ENCODE peak calls at places on chromosome 19, in four cellular contexts. P is HCT116, H is SK-N-SH, J is HepG2. C is an unnamed sample.

GRCh38 chr19:1069009-1069779 is 2.2 kb downstream of the ARHGAP45 start:
- DNase-seq in P (no peak), J (no peak), H (no peak), C (no peak)

GRCh38 chr19:9584073-9584833 is at the start of gene ZNF121:
- DNase-seq in H (peak; percentile 87), P (peak; percentile 77), J (peak; percentile 77), C (peak; percentile 88)

GRCh38 chr19:51320258-51320657 is 8.8 kb downstream of the IGLON5 start:
- DNase-seq in H (peak; percentile 87), J (no peak), P (no peak), C (no peak)

GRCh38 chr19:29841559-29842367 is 30.0 kb downstream of the CCNE1 start:
- DNase-seq in H (peak; percentile 56), J (peak; percentile 91), P (peak; percentile 78), C (no peak)

GRCh38 chr19:5697890-5698634 is 8.0 kb downstream of the RPL36 start:
- DNase-seq in J (no peak), H (peak; percentile 58), P (no peak), C (no peak)

GRCh38 chr19:44512326-44513298 is 12.3 kb upstream of the ZNF180 start:
- DNase-seq in J (peak; percentile 36), H (peak; percentile 61), P (peak; percentile 24), C (peak; percentile 78)

GRCh38 chr19:13613447-13613846 is 107.2 kb upstream of the CACNA1A start:
- DNase-seq in P (no peak), J (no peak), H (no peak), C (no peak)

GRCh38 chr19:46321653-46322052 is 24.8 kb downstream of the HIF3A start:
- DNase-seq in P (no peak), H (no peak), J (no peak), C (no peak)

GRCh38 chr19:10852098-10852800 is 4.0 kb downstream of the C19orf38 start:
- DNase-seq in P (no peak), J (peak; percentile 63), H (no peak), C (no peak)

GRCh38 chr19:290539-291521 is at the start of gene PLPP2:
- DNase-seq in J (no peak), H (peak; percentile 76), P (no peak), C (peak; percentile 48)

GRCh38 chr19:862529-863304 is 3.3 kb downstream of the CFD start:
- DNase-seq in J (no peak), P (no peak), H (peak; percentile 91), C (peak; percentile 82)

GRCh38 chr19:31290926-31291590 is 58.2 kb downstream of the TSHZ3 start:
- DNase-seq in P (no peak), J (no peak), H (no peak), C (no peak)

GRCh38 chr19:28706693-28707092 is 506.3 kb downstream of the UQCRFS1 start:
- DNase-seq in J (no peak), H (no peak), P (no peak), C (no peak)

GRCh38 chr19:2166741-2167738 is 3.3 kb downstream of the DOT1L start:
- DNase-seq in J (peak; percentile 79), P (no peak), H (peak; percentile 89), C (no peak)

GRCh38 chr19:37654525-37654832 is 786 bp downstream of the ZFP30 start:
- DNase-seq in H (no peak), J (no peak), P (no peak), C (no peak)

GRCh38 chr19:21693399-21693798 is 74.0 kb downstream of the ZNF100 start:
- DNase-seq in P (no peak), H (no peak), J (no peak), C (no peak)

GRCh38 chr19:41413947-41414346 is 13.2 kb downstream of the B3GNT8 start:
- DNase-seq in H (no peak), P (no peak), J (no peak), C (no peak)

GRCh38 chr19:17391371-17392151 is 2.4 kb downstream of the CCDC194 start:
- DNase-seq in P (no peak), H (peak; percentile 52), J (no peak), C (no peak)

GRCh38 chr19:29771708-29772415 is 39.9 kb upstream of the CCNE1 start:
- DNase-seq in P (peak; percentile 43), H (peak; percentile 86), J (peak; percentile 41), C (peak; percentile 77)

GRCh38 chr19:5889288-5889971 is 14.2 kb downstream of the NDUFA11 start:
- DNase-seq in H (peak; percentile 38), J (no peak), P (no peak), C (no peak)

GRCh38 chr19:55247621-55248099 is 11.2 kb downstream of the PPP6R1 start:
- DNase-seq in H (peak; percentile 71), J (no peak), P (no peak), C (no peak)

GRCh38 chr19:21322528-21322927 is 6.7 kb downstream of the ZNF708 start:
- DNase-seq in J (no peak), H (no peak), P (no peak), C (no peak)

GRCh38 chr19:18414504-18415176 is 4.6 kb upstream of the SSBP4 start:
- DNase-seq in H (no peak), P (no peak), J (no peak), C (peak; percentile 51)

GRCh38 chr19:29583196-29584006 is 22.7 kb upstream of the POP4 start:
- DNase-seq in H (no peak), J (no peak), P (no peak), C (no peak)

GRCh38 chr19:14674764-14675163 is at the start of gene ADGRE3:
- DNase-seq in P (no peak), J (no peak), H (no peak), C (no peak)

GRCh38 chr19:38710928-38711725 is 33.1 kb downstream of the CAPN12 start:
- DNase-seq in P (no peak), H (no peak), J (no peak), C (no peak)

GRCh38 chr19:55082023-55082851 is 6.6 kb downstream of the EPS8L1 start:
- DNase-seq in P (no peak), H (peak; percentile 87), J (no peak), C (no peak)

GRCh38 chr19:21519488-21519887 is 14.1 kb downstream of the ZNF429 start:
- DNase-seq in J (no peak), H (no peak), P (no peak), C (no peak)

GRCh38 chr19:2099054-2099501 is 2.4 kb downstream of the IZUMO4 start:
- DNase-seq in J (no peak), H (no peak), P (no peak), C (no peak)

GRCh38 chr19:15304140-15304705 is 28.1 kb downstream of the BRD4 start:
- DNase-seq in H (peak; percentile 62), J (peak; percentile 58), P (no peak), C (no peak)

GRCh38 chr19:17137417-17137816 is 61.8 kb downstream of the MYO9B start:
- DNase-seq in H (no peak), P (no peak), J (no peak), C (peak; percentile 37)

GRCh38 chr19:42060117-42060516 is 9.9 kb downstream of the GRIK5 start:
- DNase-seq in J (no peak), P (no peak), H (no peak), C (no peak)

GRCh38 chr19:31154021-31154420 is 195.2 kb downstream of the TSHZ3 start:
- DNase-seq in P (no peak), J (no peak), H (no peak), C (no peak)

GRCh38 chr19:2610637-2611482 is 91.6 kb downstream of the GNG7 start:
- DNase-seq in J (peak; percentile 70), H (peak; percentile 92), P (peak; percentile 59), C (peak; percentile 87)

GRCh38 chr19:11422163-11423068 is 3.3 kb upstream of the RGL3 start:
- DNase-seq in H (peak; percentile 39), J (no peak), P (no peak), C (peak; percentile 53)

GRCh38 chr19:3968556-3969434 is 2.1 kb downstream of the DAPK3 start:
- DNase-seq in J (peak; percentile 98), P (peak; percentile 85), H (peak; percentile 57), C (peak; percentile 50)

GRCh38 chr19:4977299-4978174 is 8.6 kb downstream of the KDM4B start:
- DNase-seq in P (no peak), J (no peak), H (peak; percentile 81), C (no peak)

DNA sequence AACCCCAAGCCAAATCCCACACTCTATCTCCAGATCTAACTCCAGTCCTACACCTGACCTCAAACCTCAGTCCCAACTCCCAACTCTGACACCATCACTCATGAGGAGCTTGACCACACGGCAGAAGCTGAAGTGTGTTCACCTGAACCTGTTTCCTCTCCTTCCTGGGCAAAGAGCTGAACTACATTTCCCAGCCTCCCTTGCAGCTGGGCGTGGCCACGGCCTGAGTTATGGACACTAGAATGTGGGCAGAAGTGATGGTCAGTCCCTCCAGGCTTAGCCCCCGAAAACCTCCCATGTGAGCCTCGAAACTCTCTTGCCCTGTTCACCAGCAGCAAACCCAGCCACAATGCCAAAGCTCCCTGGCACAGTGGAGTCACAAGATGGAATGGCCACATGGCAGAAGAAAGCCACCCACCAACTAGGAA is 19.5 kb upstream of the MEIS3 start:
- DNase-seq in P (no peak), J (no peak), H (no peak), C (no peak)
- TF ChIP-seq CTCF in P (no peak), J (no peak), H (no peak), C (no peak)

DNA sequence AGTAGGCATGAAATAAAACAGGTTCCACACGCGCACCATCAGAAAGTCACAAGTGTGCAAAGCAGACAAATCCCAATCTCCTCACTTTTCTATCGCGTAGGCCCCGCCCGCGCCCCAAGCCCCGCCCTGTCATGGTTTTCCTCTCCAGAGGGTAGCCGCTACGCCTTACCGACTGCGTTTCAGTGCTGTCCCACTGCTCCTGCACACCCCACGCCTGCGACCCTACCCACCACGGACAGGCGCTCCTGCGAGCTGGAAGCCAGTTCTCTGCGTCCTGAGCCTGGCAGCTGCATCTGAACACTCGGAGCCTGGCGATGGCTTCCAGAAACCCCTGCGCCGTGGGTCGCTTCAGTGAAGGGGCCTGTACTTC is 379 bp upstream of the ZNF470 start:
- DNase-seq in J (no peak), P (no peak), H (peak; percentile 68), C (no peak)
- TF ChIP-seq ELF1 in J (no peak), P (no peak), H (no peak), C (no peak)

DNA sequence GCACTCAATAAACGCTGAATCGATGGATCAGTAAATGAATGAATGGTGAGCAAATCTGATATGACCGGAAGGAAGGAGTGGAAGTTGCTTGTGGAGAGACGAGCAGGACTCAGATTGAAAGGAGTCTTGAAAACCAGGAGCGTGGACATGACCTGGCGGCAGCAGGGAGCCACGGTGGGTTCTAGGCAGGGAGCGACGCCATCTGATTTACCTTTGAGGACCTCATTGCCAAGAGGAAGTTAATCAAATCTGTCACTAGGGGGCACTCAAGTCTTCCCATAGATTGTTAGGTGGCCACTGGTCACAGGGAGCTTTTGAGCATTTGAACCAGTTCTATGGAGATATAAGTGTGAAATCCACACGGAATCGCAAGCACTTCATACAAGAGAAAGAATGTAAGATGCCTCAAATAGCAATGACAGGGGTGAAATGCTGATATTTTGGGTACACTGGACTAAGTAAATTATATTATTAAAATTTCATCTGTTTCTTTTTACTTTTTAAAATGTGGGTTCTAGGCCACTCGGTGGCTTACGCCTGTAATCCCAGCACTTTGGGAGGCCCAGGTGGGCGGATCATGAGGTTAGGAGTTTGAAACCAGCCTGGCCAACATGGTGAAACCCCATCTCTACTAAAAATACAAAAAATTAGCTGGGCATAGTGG is 9.2 kb upstream of the FBN3 start:
- DNase-seq in P (peak; percentile 79), J (peak; percentile 87), H (peak; percentile 78), C (peak; percentile 77)
- TF ChIP-seq CTCF in P (peak; percentile 77), J (peak; percentile 90), H (peak; percentile 68), C (peak; percentile 83)

DNA sequence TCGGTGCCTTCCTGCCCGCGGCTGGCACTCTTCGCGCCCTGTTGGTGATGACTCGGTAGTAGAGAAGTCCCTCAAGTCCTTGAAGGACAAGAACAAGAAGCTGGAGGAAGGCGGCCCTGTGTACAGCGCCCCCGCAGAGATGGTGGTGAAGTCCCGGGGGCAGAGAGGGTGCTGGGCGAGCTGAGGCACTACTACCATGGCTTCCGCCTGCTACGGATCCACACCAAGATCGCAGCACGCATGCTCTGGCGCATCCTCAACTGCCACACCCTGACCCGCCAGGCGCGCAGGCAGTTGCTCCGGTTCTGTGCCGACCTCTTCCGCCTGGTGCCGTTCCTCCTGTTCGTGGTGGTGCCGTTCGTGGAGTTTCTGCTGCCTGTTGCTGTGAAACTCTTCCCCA is 11.1 kb downstream of the ZSCAN1 start:
- DNase-seq in J (no peak), P (no peak), H (no peak), C (peak; percentile 20)
- TF ChIP-seq ELF1 in J (no peak), P (no peak), H (no peak), C (no peak)